ENCODE peak calls at places on chromosomes 16 and 17, in eight cellular contexts. One of them, this sample, is unnamed. For H3K9me3 and H3K27me3, the result is how much of the 10 kb centered on the place peaks cover.

GRCh38 chr16:68760671-68761275 is 23.7 kb downstream of the CDH1 start:
- DNase-seq in CD8-positive, alpha-beta memory T cell: no peak
- DNase-seq in fibroblast of lung: no peak
- DNase-seq in cardiac muscle cell: no peak
- DNase-seq in upper lobe of right lung: no peak
- DNase-seq in pancreas: no peak
- DNase-seq in K562: peak
- DNase-seq in mesenchymal stem cell: peak
- DNase-seq in this sample: no peak

GRCh38 chr16:62077998-62078397 is 41.8 kb upstream of the CDH8 start:
- DNase-seq in K562: no peak
- DNase-seq in upper lobe of right lung: no peak
- DNase-seq in fibroblast of lung: no peak
- DNase-seq in CD8-positive, alpha-beta memory T cell: no peak
- DNase-seq in cardiac muscle cell: peak
- DNase-seq in pancreas: no peak
- DNase-seq in mesenchymal stem cell: no peak
- DNase-seq in this sample: no peak

GRCh38 chr17:16374129-16374528 is 6.8 kb upstream of the UBB start:
- DNase-seq in cardiac muscle cell: no peak
- DNase-seq in CD8-positive, alpha-beta memory T cell: no peak
- DNase-seq in pancreas: no peak
- DNase-seq in mesenchymal stem cell: peak
- DNase-seq in fibroblast of lung: peak
- DNase-seq in K562: no peak
- DNase-seq in upper lobe of right lung: no peak
- DNase-seq in this sample: no peak

GRCh38 chr17:78144736-78145641 is 1.2 kb upstream of the C17orf99 start:
- DNase-seq in upper lobe of right lung: peak
- DNase-seq in K562: no peak
- DNase-seq in pancreas: peak
- DNase-seq in cardiac muscle cell: no peak
- DNase-seq in CD8-positive, alpha-beta memory T cell: no peak
- DNase-seq in mesenchymal stem cell: no peak
- DNase-seq in fibroblast of lung: peak
- DNase-seq in this sample: no peak

GRCh38 chr16:63745456-63745855 is 1376.4 kb downstream of the CDH11 start:
- DNase-seq in cardiac muscle cell: no peak
- DNase-seq in pancreas: no peak
- DNase-seq in CD8-positive, alpha-beta memory T cell: no peak
- DNase-seq in upper lobe of right lung: no peak
- DNase-seq in fibroblast of lung: no peak
- DNase-seq in mesenchymal stem cell: no peak
- DNase-seq in K562: no peak
- DNase-seq in this sample: no peak

GRCh38 chr16:87278191-87279093 is 38.8 kb downstream of the C16orf95 start:
- DNase-seq in CD8-positive, alpha-beta memory T cell: no peak
- DNase-seq in fibroblast of lung: peak
- DNase-seq in cardiac muscle cell: peak
- DNase-seq in K562: peak
- DNase-seq in upper lobe of right lung: peak
- DNase-seq in mesenchymal stem cell: peak
- DNase-seq in pancreas: peak
- DNase-seq in this sample: no peak

GRCh38 chr16:12526521-12526920 is 277.2 kb downstream of the CPPED1 start:
- DNase-seq in fibroblast of lung: no peak
- DNase-seq in cardiac muscle cell: no peak
- DNase-seq in mesenchymal stem cell: no peak
- DNase-seq in upper lobe of right lung: no peak
- DNase-seq in pancreas: no peak
- DNase-seq in K562: no peak
- DNase-seq in CD8-positive, alpha-beta memory T cell: no peak
- DNase-seq in this sample: no peak

GRCh38 chr16:72986011-72986410 is 61.9 kb downstream of the ZFHX3 start:
- DNase-seq in cardiac muscle cell: no peak
- DNase-seq in CD8-positive, alpha-beta memory T cell: no peak
- DNase-seq in upper lobe of right lung: no peak
- DNase-seq in K562: no peak
- DNase-seq in pancreas: no peak
- DNase-seq in mesenchymal stem cell: peak
- DNase-seq in fibroblast of lung: peak
- DNase-seq in this sample: no peak

GRCh38 chr16:4691666-4692412 is 1.5 kb upstream of the NUDT16L1 start:
- DNase-seq in cardiac muscle cell: no peak
- DNase-seq in mesenchymal stem cell: no peak
- DNase-seq in K562: no peak
- DNase-seq in CD8-positive, alpha-beta memory T cell: no peak
- DNase-seq in pancreas: no peak
- DNase-seq in fibroblast of lung: no peak
- DNase-seq in upper lobe of right lung: peak
- DNase-seq in this sample: no peak

DNA sequence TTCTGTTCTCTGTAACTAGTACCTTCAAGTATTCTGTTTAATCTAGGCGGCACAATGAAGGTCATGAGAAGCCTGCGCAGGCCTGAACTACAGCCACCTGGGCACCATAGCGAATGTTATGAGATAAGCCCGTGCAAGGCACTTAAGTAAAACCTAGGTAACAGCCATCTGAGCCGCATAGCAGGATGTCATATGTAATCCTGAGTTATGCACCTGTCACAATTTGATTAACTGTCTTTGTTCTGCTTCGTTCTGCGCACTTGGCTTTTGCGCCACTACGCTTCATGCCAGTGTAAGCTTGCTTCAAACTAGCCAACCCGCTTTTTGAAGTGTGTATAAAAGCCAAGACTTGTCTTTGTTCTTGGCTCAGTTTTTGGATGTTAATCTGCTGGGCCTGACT is 449.8 kb downstream of the KCNJ18 start:
- DNase-seq in fibroblast of lung: no peak
- DNase-seq in cardiac muscle cell: no peak
- DNase-seq in K562: peak
- DNase-seq in CD8-positive, alpha-beta memory T cell: no peak
- DNase-seq in upper lobe of right lung: no peak
- DNase-seq in pancreas: no peak
- DNase-seq in mesenchymal stem cell: no peak
- DNase-seq in this sample: no peak
- H3K9me3 ChIP-seq in fibroblast of lung: under half
- H3K9me3 ChIP-seq in cardiac muscle cell: under half
- H3K9me3 ChIP-seq in K562: under half
- H3K9me3 ChIP-seq in CD8-positive, alpha-beta memory T cell: under half
- H3K9me3 ChIP-seq in upper lobe of right lung: under half
- H3K9me3 ChIP-seq in pancreas: under half
- H3K9me3 ChIP-seq in mesenchymal stem cell: under half
- H3K9me3 ChIP-seq in this sample: under half

GRCh38 chr17:59638553-59638952 is 18.9 kb downstream of the CLTC start:
- DNase-seq in K562: no peak
- DNase-seq in pancreas: no peak
- DNase-seq in upper lobe of right lung: no peak
- DNase-seq in cardiac muscle cell: no peak
- DNase-seq in CD8-positive, alpha-beta memory T cell: no peak
- DNase-seq in fibroblast of lung: no peak
- DNase-seq in mesenchymal stem cell: no peak
- DNase-seq in this sample: no peak

GRCh38 chr17:59631221-59631720 is 11.6 kb downstream of the CLTC start:
- DNase-seq in K562: no peak
- DNase-seq in cardiac muscle cell: no peak
- DNase-seq in upper lobe of right lung: no peak
- DNase-seq in pancreas: no peak
- DNase-seq in CD8-positive, alpha-beta memory T cell: no peak
- DNase-seq in mesenchymal stem cell: no peak
- DNase-seq in fibroblast of lung: no peak
- DNase-seq in this sample: no peak

GRCh38 chr17:59632398-59632797 is 12.7 kb downstream of the CLTC start:
- DNase-seq in fibroblast of lung: no peak
- DNase-seq in pancreas: no peak
- DNase-seq in upper lobe of right lung: no peak
- DNase-seq in mesenchymal stem cell: no peak
- DNase-seq in cardiac muscle cell: no peak
- DNase-seq in CD8-positive, alpha-beta memory T cell: no peak
- DNase-seq in K562: no peak
- DNase-seq in this sample: no peak

GRCh38 chr17:59633658-59634359 is 14.1 kb downstream of the CLTC start:
- DNase-seq in pancreas: no peak
- DNase-seq in CD8-positive, alpha-beta memory T cell: no peak
- DNase-seq in cardiac muscle cell: no peak
- DNase-seq in K562: no peak
- DNase-seq in upper lobe of right lung: no peak
- DNase-seq in fibroblast of lung: no peak
- DNase-seq in mesenchymal stem cell: no peak
- DNase-seq in this sample: no peak

DNA sequence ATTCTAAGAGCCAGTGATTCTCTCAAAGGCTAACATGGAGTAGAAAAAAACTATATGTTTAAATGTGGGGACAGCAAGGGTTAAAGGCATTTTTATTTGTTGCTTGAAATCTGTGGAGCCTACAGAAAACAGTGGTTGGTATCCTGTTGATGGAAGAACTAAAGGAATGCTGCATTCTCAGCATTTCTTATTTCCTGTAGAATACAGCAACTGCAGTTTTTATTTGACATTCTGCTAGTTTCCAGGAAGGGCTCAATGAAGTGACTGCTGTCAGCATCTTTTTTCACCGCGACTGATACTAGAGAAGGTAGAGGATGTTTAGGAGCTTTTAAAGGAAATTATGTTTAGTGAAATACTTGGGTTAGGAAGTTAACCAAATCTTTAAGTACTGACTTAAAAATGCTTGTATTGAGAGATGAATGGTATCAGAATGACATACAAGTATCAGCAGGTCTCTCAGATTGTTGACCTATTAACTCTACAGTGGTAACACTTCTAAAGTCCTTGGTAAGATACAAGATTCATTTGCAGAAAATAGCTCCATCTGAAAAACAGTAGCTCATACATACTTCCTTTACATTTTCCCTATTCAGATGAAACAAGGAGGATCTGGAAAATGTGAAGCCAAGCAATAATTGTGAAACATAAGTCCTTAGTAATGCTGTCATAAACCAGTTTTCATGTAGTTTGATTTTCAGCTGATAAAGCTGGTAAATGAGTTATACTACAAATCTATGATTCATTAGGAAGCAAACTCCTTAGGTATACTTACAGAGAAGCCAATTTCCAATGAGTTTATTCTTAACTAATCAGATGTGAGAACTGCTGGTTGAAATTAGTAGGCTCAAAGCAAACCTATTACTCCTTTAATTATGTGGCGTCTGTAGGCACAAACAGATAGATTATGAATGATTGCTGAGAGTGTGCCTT is 15.2 kb downstream of the CLTC start:
- DNase-seq in upper lobe of right lung: no peak
- DNase-seq in pancreas: no peak
- DNase-seq in CD8-positive, alpha-beta memory T cell: no peak
- DNase-seq in mesenchymal stem cell: peak
- DNase-seq in cardiac muscle cell: no peak
- DNase-seq in K562: no peak
- DNase-seq in fibroblast of lung: no peak
- DNase-seq in this sample: no peak
- H3K27ac ChIP-seq in upper lobe of right lung: peak
- H3K27ac ChIP-seq in pancreas: no peak
- H3K27ac ChIP-seq in CD8-positive, alpha-beta memory T cell: no peak
- H3K27ac ChIP-seq in mesenchymal stem cell: peak
- H3K27ac ChIP-seq in cardiac muscle cell: peak
- H3K27ac ChIP-seq in K562: no peak
- H3K27ac ChIP-seq in fibroblast of lung: no peak
- H3K27ac ChIP-seq in this sample: no peak

GRCh38 chr16:53435066-53435688 is 906 bp downstream of the RBL2 start:
- DNase-seq in K562: peak
- DNase-seq in CD8-positive, alpha-beta memory T cell: peak
- DNase-seq in upper lobe of right lung: peak
- DNase-seq in mesenchymal stem cell: peak
- DNase-seq in fibroblast of lung: peak
- DNase-seq in pancreas: peak
- DNase-seq in cardiac muscle cell: peak
- DNase-seq in this sample: peak

GRCh38 chr16:53434436-53435065 is at the start of gene RBL2:
- DNase-seq in fibroblast of lung: peak
- DNase-seq in mesenchymal stem cell: peak
- DNase-seq in pancreas: peak
- DNase-seq in K562: peak
- DNase-seq in cardiac muscle cell: peak
- DNase-seq in CD8-positive, alpha-beta memory T cell: peak
- DNase-seq in upper lobe of right lung: peak
- DNase-seq in this sample: peak

GRCh38 chr16:53430363-53430762 is 3.9 kb upstream of the RBL2 start:
- DNase-seq in upper lobe of right lung: no peak
- DNase-seq in cardiac muscle cell: no peak
- DNase-seq in K562: no peak
- DNase-seq in mesenchymal stem cell: no peak
- DNase-seq in CD8-positive, alpha-beta memory T cell: no peak
- DNase-seq in fibroblast of lung: no peak
- DNase-seq in pancreas: no peak
- DNase-seq in this sample: no peak

GRCh38 chr16:53433509-53433908 is 762 bp upstream of the RBL2 start:
- DNase-seq in mesenchymal stem cell: no peak
- DNase-seq in fibroblast of lung: no peak
- DNase-seq in K562: peak
- DNase-seq in cardiac muscle cell: no peak
- DNase-seq in CD8-positive, alpha-beta memory T cell: no peak
- DNase-seq in upper lobe of right lung: peak
- DNase-seq in pancreas: no peak
- DNase-seq in this sample: no peak

DNA sequence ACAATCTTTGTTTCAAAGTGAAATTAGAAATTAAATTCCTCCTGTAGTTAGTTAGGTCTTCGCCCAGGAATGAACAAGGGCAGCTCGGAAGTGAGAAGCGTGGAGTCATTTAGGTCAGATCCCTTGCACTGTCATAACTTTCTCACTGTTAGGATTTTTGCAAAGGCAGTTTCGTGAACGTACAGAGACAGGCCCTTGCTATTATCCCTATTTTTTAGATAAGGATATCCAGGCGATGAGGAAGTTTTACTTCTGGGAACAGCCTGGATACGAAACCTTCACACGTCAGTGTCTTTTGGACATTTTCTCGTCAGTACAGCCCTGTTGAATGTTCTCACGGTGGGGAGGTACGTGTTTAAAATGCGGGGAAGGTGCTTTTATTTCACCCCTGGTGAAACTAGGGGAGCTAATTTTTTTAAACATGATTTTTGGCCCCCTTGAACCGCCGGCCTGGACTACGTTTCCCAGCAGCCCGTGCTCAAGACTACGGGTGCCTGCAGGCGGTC is 288 bp upstream of the RBL2 start:
- DNase-seq in mesenchymal stem cell: peak
- DNase-seq in pancreas: no peak
- DNase-seq in cardiac muscle cell: no peak
- DNase-seq in CD8-positive, alpha-beta memory T cell: no peak
- DNase-seq in upper lobe of right lung: no peak
- DNase-seq in K562: peak
- DNase-seq in fibroblast of lung: peak
- DNase-seq in this sample: no peak
- H3K27me3 ChIP-seq in mesenchymal stem cell: under half
- H3K27me3 ChIP-seq in pancreas: under half
- H3K27me3 ChIP-seq in cardiac muscle cell: under half
- H3K27me3 ChIP-seq in CD8-positive, alpha-beta memory T cell: under half
- H3K27me3 ChIP-seq in upper lobe of right lung: under half
- H3K27me3 ChIP-seq in K562: under half
- H3K27me3 ChIP-seq in fibroblast of lung: under half
- H3K27me3 ChIP-seq in this sample: under half

DNA sequence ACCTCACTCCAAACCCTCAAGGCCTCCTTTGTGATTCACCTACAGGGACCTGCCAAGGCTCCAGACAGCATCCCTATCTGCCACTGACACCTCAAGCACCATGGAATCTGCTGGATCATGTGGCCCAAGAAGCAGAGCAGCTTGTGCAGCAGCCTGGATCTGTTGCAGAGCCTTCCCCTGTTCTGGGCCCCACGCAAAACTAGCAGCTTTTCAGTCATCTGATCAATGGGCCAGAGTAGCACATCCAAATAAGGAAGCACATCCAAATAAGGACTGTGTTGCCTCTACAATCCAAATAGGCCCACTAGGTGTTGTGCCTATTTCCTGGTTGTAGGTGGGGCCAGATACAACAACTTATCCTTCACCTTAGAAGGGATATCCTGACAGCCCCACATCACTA is 97.1 kb upstream of the GNAO1 start:
- DNase-seq in pancreas: no peak
- DNase-seq in fibroblast of lung: no peak
- DNase-seq in cardiac muscle cell: no peak
- DNase-seq in mesenchymal stem cell: no peak
- DNase-seq in upper lobe of right lung: no peak
- DNase-seq in CD8-positive, alpha-beta memory T cell: no peak
- DNase-seq in K562: no peak
- DNase-seq in this sample: no peak
- H3K9me3 ChIP-seq in pancreas: under half
- H3K9me3 ChIP-seq in fibroblast of lung: under half
- H3K9me3 ChIP-seq in cardiac muscle cell: under half
- H3K9me3 ChIP-seq in mesenchymal stem cell: under half
- H3K9me3 ChIP-seq in upper lobe of right lung: under half
- H3K9me3 ChIP-seq in CD8-positive, alpha-beta memory T cell: under half
- H3K9me3 ChIP-seq in K562: under half
- H3K9me3 ChIP-seq in this sample: under half